ENCODE peak calls at places on chromosomes 1 and 21, in seven cellular contexts. S, P, V, N, Q, U and W are unnamed samples.

GRCh38 chr1:37945743-37946702 is 830 bp downstream of the INPP5B start:
- DNase-seq in U (no peak), P (no peak), Q (no peak), V (no peak), N (no peak), S (peak; percentile 59), W (no peak)

GRCh38 chr1:115327270-115327669 is 10.8 kb downstream of the NGF start:
- DNase-seq in S (no peak), P (no peak), U (no peak), N (no peak), Q (no peak), V (no peak), W (no peak)

GRCh38 chr1:19260211-19261138 is 8.9 kb downstream of the MRTO4 start:
- DNase-seq in P (no peak), N (no peak), Q (no peak), S (no peak), V (no peak), U (no peak), W (no peak)

GRCh38 chr1:17232759-17233661 is 15.9 kb upstream of the PADI3 start:
- DNase-seq in S (no peak), P (no peak), U (no peak), V (no peak), Q (no peak), N (peak; percentile 77), W (no peak)

GRCh38 chr1:110535985-110536384 is 17.0 kb upstream of the KCNA10 start:
- DNase-seq in U (no peak), V (no peak), P (no peak), N (no peak), Q (no peak), S (no peak), W (no peak)

GRCh38 chr1:29903767-29904166 is 667.4 kb downstream of the PTPRU start:
- DNase-seq in S (no peak), Q (no peak), U (no peak), V (no peak), N (no peak), P (no peak), W (no peak)

GRCh38 chr1:160149235-160149634 is 2.2 kb upstream of the ATP1A4 start:
- DNase-seq in U (no peak), N (no peak), S (no peak), V (no peak), P (no peak), Q (no peak), W (no peak)

GRCh38 chr1:158649052-158649451 is 37.5 kb downstream of the SPTA1 start:
- DNase-seq in U (no peak), S (no peak), P (no peak), N (no peak), V (no peak), Q (no peak), W (no peak)

GRCh38 chr21:28742527-28742926 is 250.2 kb downstream of the LTN1 start:
- DNase-seq in S (no peak), P (no peak), Q (no peak), V (no peak), N (no peak), U (no peak), W (no peak)

GRCh38 chr1:161706483-161707347 is at the start of gene FCRLA:
- DNase-seq in P (no peak), N (no peak), S (no peak), U (no peak), V (no peak), Q (no peak), W (no peak)

GRCh38 chr1:51729824-51730284 is 113.0 kb downstream of the OSBPL9 start:
- DNase-seq in Q (no peak), S (no peak), P (no peak), V (no peak), N (no peak), U (peak; percentile 38), W (no peak)

GRCh38 chr1:94773931-94774422 is 46.2 kb upstream of the SLC44A3 start:
- DNase-seq in V (no peak), U (no peak), Q (no peak), S (no peak), P (no peak), N (peak; percentile 32), W (no peak)

GRCh38 chr1:107318932-107319331 is 178.1 kb downstream of the NTNG1 start:
- DNase-seq in Q (no peak), P (no peak), V (no peak), N (no peak), U (no peak), S (no peak), W (no peak)

GRCh38 chr1:5448486-5448885 is 543.7 kb downstream of the NPHP4 start:
- DNase-seq in P (no peak), S (peak; percentile 61), N (peak; percentile 1), Q (no peak), U (peak; percentile 27), V (no peak), W (no peak)

GRCh38 chr1:202291961-202292712 is 49.6 kb downstream of the UBE2T start:
- DNase-seq in N (no peak), Q (peak; percentile 90), U (no peak), V (no peak), P (no peak), S (no peak), W (no peak)

GRCh38 chr21:45788635-45789506 is 145.3 kb downstream of the PCBP3 start:
- DNase-seq in N (no peak), V (no peak), Q (no peak), P (no peak), S (no peak), U (no peak), W (no peak)

GRCh38 chr1:23394664-23395063 is 25.0 kb upstream of the ZNF436 start:
- DNase-seq in S (no peak), V (peak; percentile 58), U (no peak), P (no peak), N (no peak), Q (no peak), W (peak; percentile 39)

GRCh38 chr1:226436855-226437491 is 29.1 kb upstream of the PARP1 start:
- DNase-seq in Q (peak; percentile 22), U (no peak), S (no peak), V (no peak), N (no peak), P (no peak), W (no peak)

GRCh38 chr1:206890125-206890637 is 7.1 kb upstream of the IL24 start:
- DNase-seq in P (no peak), U (peak; percentile 74), Q (peak; percentile 93), N (no peak), S (no peak), V (no peak), W (no peak)

GRCh38 chr1:64691631-64692030 is 53.2 kb upstream of the RAVER2 start:
- DNase-seq in U (no peak), P (no peak), N (no peak), V (no peak), S (no peak), Q (no peak), W (no peak)